ENCODE peak calls at places on chromosomes 11 and 22, in seven cellular contexts. L is psoas muscle, H is H7, G is tibial nerve, A is lower lobe of right lung, U is body of pancreas, W is Peyer's patch. J is an unnamed sample.

GRCh38 chr11:44899959-44900358 is 50.7 kb downstream of the TP53I11 start:
- DNase-seq in L (no peak), H (peak; percentile 90), G (no peak), A (no peak), U (no peak), W (no peak), J (peak; percentile 45)

GRCh38 chr11:83409891-83410290 is 123.7 kb upstream of the CCDC90B start:
- DNase-seq in L (no peak), H (no peak), G (no peak), A (no peak), U (peak; percentile 72), W (no peak), J (no peak)

GRCh38 chr11:2443881-2444300 is 423 bp downstream of the TRPM5 start:
- DNase-seq in L (no peak), H (no peak), G (no peak), A (peak; percentile 62), U (peak; percentile 51), W (no peak), J (no peak)

GRCh38 chr11:119491753-119492455 is 68.9 kb upstream of the THY1 start:
- DNase-seq in L (no peak), H (no peak), G (no peak), A (no peak), U (no peak), W (no peak), J (no peak)

GRCh38 chr11:43947003-43947500 is 4.6 kb downstream of the C11orf96 start:
- DNase-seq in L (no peak), H (peak; percentile 63), G (no peak), A (no peak), U (no peak), W (peak; percentile 48), J (no peak)

GRCh38 chr11:35511666-35512065 is 13.8 kb downstream of the PAMR1 start:
- DNase-seq in L (no peak), H (no peak), G (no peak), A (no peak), U (no peak), W (no peak), J (peak; percentile 82)

GRCh38 chr22:44570476-44571445 is 72.7 kb upstream of the RTL6 start:
- DNase-seq in L (no peak), H (no peak), G (no peak), A (peak; percentile 13), U (no peak), W (peak; percentile 32), J (no peak)

GRCh38 chr22:46917702-46918101 is 155.3 kb downstream of the TBC1D22A start:
- DNase-seq in L (no peak), H (no peak), G (no peak), A (no peak), U (no peak), W (no peak), J (no peak)

GRCh38 chr11:111574373-111575230 is 27.6 kb upstream of the SIK2 start:
- DNase-seq in L (no peak), H (no peak), G (no peak), A (no peak), U (no peak), W (no peak), J (no peak)

GRCh38 chr22:46348099-46348695 is 12.7 kb downstream of the TRMU start:
- DNase-seq in L (no peak), H (no peak), G (no peak), A (peak; percentile 38), U (no peak), W (no peak), J (no peak)

GRCh38 chr22:41757507-41757906 is 43.0 kb upstream of the CCDC134 start:
- DNase-seq in L (no peak), H (no peak), G (no peak), A (no peak), U (no peak), W (no peak), J (no peak)

GRCh38 chr22:17569971-17570511 is 6.7 kb downstream of the SLC25A18 start:
- DNase-seq in L (peak; percentile 27), H (no peak), G (no peak), A (no peak), U (no peak), W (peak; percentile 53), J (peak; percentile 36)

GRCh38 chr22:17087176-17088131 is 2.7 kb downstream of the IL17RA start:
- DNase-seq in L (no peak), H (no peak), G (no peak), A (no peak), U (no peak), W (peak; percentile 52), J (peak; percentile 50)

GRCh38 chr11:36233226-36233625 is 56.0 kb downstream of the COMMD9 start:
- DNase-seq in L (no peak), H (no peak), G (no peak), A (no peak), U (no peak), W (no peak), J (peak; percentile 8)

GRCh38 chr11:130601141-130601540 is 152.7 kb downstream of the ADAMTS15 start:
- DNase-seq in L (peak; percentile 66), H (peak; percentile 70), G (peak; percentile 63), A (no peak), U (peak; percentile 53), W (peak; percentile 79), J (no peak)

GRCh38 chr22:33167998-33168397 is 109.8 kb upstream of the SYN3 start:
- DNase-seq in L (no peak), H (no peak), G (no peak), A (no peak), U (no peak), W (no peak), J (no peak)

DNA sequence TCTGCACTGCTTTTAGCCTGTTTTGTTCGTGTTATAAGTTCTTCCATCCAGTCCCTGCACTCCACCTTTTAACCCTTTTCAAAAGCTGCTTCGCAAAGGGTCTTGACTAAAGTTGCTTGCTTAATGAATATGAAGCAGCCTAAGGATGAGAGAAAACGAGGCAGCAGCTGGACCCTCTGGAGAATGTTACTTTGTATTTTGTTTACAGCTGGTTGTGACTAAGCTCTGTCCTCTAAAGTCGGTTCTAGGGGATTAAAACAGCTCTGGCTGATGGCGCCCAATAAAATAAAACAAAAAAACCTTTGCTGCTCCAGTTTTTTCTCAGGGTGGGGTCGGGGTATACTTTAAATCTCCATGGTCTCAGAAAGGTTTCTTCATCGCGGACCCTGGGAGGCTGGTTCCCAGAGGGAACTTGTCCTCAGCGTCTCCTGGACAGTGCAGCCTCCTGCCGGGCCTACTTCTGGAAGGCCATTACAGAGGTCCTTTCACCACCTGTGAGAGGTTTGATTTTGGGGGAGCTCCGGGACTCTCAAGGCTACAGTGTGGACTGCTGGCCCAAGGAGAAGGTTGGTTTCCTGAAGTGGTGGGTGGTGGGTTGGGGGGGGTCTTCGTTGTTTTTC is 836 bp upstream of the RBM4 start:
- DNase-seq in L (no peak), H (no peak), G (no peak), A (no peak), U (no peak), W (no peak), J (no peak)
- H3K36me3 ChIP-seq in L (peaks cover 44% of the 10 kb centered on the region), H (peaks cover 25% of the 10 kb centered on the region), G (no peaks in the 10 kb centered on the region), A (peaks cover 39% of the 10 kb centered on the region), U (no peaks in the 10 kb centered on the region), W (peaks cover 32% of the 10 kb centered on the region), J (peaks cover 77% of the 10 kb centered on the region)

GRCh38 chr22:21963790-21964211 is 11.2 kb upstream of the PPM1F start:
- DNase-seq in L (no peak), H (no peak), G (no peak), A (no peak), U (no peak), W (no peak), J (no peak)

GRCh38 chr22:21964918-21965484 is 12.4 kb upstream of the PPM1F start:
- DNase-seq in L (no peak), H (no peak), G (no peak), A (no peak), U (no peak), W (no peak), J (no peak)

GRCh38 chr22:21963286-21963685 is 10.6 kb upstream of the PPM1F start:
- DNase-seq in L (no peak), H (no peak), G (no peak), A (no peak), U (no peak), W (no peak), J (no peak)

GRCh38 chr22:21965762-21966288 is 13.2 kb upstream of the PPM1F start:
- DNase-seq in L (no peak), H (no peak), G (no peak), A (no peak), U (no peak), W (no peak), J (no peak)

GRCh38 chr22:21964234-21964633 is 11.6 kb upstream of the PPM1F start:
- DNase-seq in L (no peak), H (no peak), G (no peak), A (no peak), U (no peak), W (no peak), J (no peak)
- H3K4me3 ChIP-seq in L (no peak overlapping the region), H (no peak overlapping the region), G (no peak overlapping the region), A (no peak overlapping the region), U (no peak overlapping the region), W (no peak overlapping the region), J (no peak overlapping the region)

GRCh38 chr11:124747406-124748099 is 4.5 kb downstream of the VSIG2 start:
- DNase-seq in L (no peak), H (peak; percentile 63), G (no peak), A (no peak), U (no peak), W (no peak), J (no peak)

GRCh38 chr11:124745835-124746620 is 6.0 kb downstream of the VSIG2 start:
- DNase-seq in L (no peak), H (peak; percentile 87), G (no peak), A (no peak), U (peak; percentile 23), W (peak; percentile 72), J (no peak)

GRCh38 chr11:124748100-124748418 is 4.0 kb downstream of the VSIG2 start:
- DNase-seq in L (no peak), H (peak; percentile 23), G (no peak), A (no peak), U (no peak), W (no peak), J (no peak)

GRCh38 chr11:124745270-124745834 is 5.6 kb downstream of the NRGN start:
- DNase-seq in L (no peak), H (no peak), G (no peak), A (no peak), U (no peak), W (no peak), J (no peak)

DNA sequence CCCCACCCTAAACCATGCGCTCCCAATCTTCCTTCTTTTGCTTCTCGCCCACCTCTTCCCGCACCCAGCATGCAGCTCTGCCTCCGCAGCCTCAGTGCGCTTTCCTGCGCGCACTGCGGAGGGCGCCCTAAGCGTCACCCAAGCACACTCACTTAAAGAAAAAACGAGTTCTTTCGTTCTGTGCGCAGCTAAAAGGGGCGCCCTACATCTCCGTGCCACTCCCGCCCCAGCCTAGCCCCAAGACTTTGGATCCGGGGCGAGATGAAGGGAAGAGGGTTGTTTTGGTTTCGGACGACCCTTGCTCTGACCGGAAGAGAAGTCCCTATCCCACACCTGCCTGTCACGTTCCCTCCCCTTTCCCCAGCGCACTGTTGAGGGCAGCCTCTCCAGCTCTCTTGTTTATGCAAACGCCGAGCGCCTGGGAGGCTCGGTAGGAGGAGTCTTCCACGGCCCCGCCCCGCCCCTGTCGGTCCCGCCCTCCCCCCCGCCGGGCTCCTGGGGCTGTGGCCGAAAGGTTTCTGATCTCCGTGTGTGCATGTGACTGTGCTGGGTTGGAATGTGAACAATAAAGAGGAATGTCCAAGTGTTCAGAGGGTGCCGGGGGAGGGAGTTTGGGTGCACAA is 5.3 kb downstream of the VSIG2 start:
- DNase-seq in L (peak; percentile 64), H (peak; percentile 97), G (no peak), A (peak; percentile 91), U (peak; percentile 87), W (peak; percentile 96), J (no peak)
- H3K27me3 ChIP-seq in L (peaks cover 70% of the 10 kb centered on the region), H (peaks cover 95% of the 10 kb centered on the region), G (no peaks in the 10 kb centered on the region), A (no peaks in the 10 kb centered on the region), U (peaks cover 11% of the 10 kb centered on the region), W (no peaks in the 10 kb centered on the region), J (no peaks in the 10 kb centered on the region)

GRCh38 chr11:69153661-69154060 is 2.1 kb upstream of the SMIM38 start:
- DNase-seq in L (no peak), H (no peak), G (no peak), A (no peak), U (no peak), W (no peak), J (no peak)
- H3K36me3 ChIP-seq in L (no peaks in the 10 kb centered on the region), H (no peaks in the 10 kb centered on the region), G (no peaks in the 10 kb centered on the region), A (no peaks in the 10 kb centered on the region), U (no peaks in the 10 kb centered on the region), W (no peaks in the 10 kb centered on the region), J (no peaks in the 10 kb centered on the region)

J was measured in MG63.